ENCODE peak calls at places on chromosome 13, in six cellular contexts. G is neuronal stem cell, J is H9, H is IMR-90, R is mesenchymal stem cell, S is trophoblast cell. Z is an unnamed sample.

GRCh38 chr13:93002071-93002470 is 224.5 kb upstream of the GPC6 start:
- DNase-seq in G (no peak), H (no peak), J (no peak), S (no peak), R (no peak), Z (no peak)

GRCh38 chr13:55439450-55439849 is 1701.3 kb upstream of the PRR20A start:
- DNase-seq in H (no peak), G (no peak), J (no peak), S (no peak), R (peak), Z (no peak)

GRCh38 chr13:91046715-91047327 is 300.7 kb upstream of the MIR17HG start:
- DNase-seq in H (no peak), R (no peak), J (peak), G (no peak), S (no peak), Z (no peak)

GRCh38 chr13:23621316-23621645 is 51.1 kb downstream of the TNFRSF19 start:
- DNase-seq in R (peak), G (no peak), H (peak), S (peak), J (no peak), Z (no peak)

GRCh38 chr13:69109891-69110525 is 997.6 kb upstream of the ATXN8OS start:
- DNase-seq in S (no peak), H (no peak), G (no peak), J (peak), R (peak), Z (no peak)

GRCh38 chr13:82655518-82655855 is 1226.8 kb downstream of the SLITRK1 start:
- DNase-seq in H (peak), S (no peak), G (no peak), J (no peak), R (no peak), Z (no peak)

GRCh38 chr13:38519229-38519910 is 167.5 kb upstream of the FREM2 start:
- DNase-seq in J (peak), G (no peak), S (no peak), H (no peak), R (no peak), Z (peak)

GRCh38 chr13:43484432-43485225 is 302.1 kb downstream of the ENOX1 start:
- DNase-seq in R (no peak), G (no peak), J (no peak), H (no peak), S (peak), Z (no peak)

GRCh38 chr13:58399263-58399662 is 767.7 kb downstream of the PCDH17 start:
- DNase-seq in H (no peak), J (no peak), S (no peak), R (no peak), G (no peak), Z (no peak)

GRCh38 chr13:47190696-47191095 is 293.8 kb upstream of the HTR2A start:
- DNase-seq in H (no peak), S (no peak), R (no peak), J (no peak), G (no peak), Z (no peak)

GRCh38 chr13:99434258-99434788 is 66.9 kb upstream of the TM9SF2 start:
- DNase-seq in J (peak), G (no peak), S (no peak), R (peak), H (no peak), Z (no peak)

GRCh38 chr13:79307866-79308298 is 98.2 kb downstream of the RBM26 start:
- DNase-seq in H (peak), S (no peak), G (no peak), J (peak), R (no peak), Z (no peak)

GRCh38 chr13:68727165-68727564 is 1380.5 kb upstream of the ATXN8OS start:
- DNase-seq in J (no peak), R (no peak), H (peak), G (no peak), S (no peak), Z (no peak)

GRCh38 chr13:24834902-24835510 is 71.0 kb downstream of the RNF17 start:
- DNase-seq in J (no peak), R (no peak), S (no peak), G (no peak), H (no peak), Z (no peak)

GRCh38 chr13:78499802-78500201 is 103.5 kb downstream of the POU4F1 start:
- DNase-seq in G (peak), J (peak), S (no peak), H (no peak), R (no peak), Z (no peak)

GRCh38 chr13:48580185-48580803 is 47.4 kb upstream of the RCBTB2 start:
- DNase-seq in G (peak), H (peak), S (peak), R (peak), J (no peak), Z (peak)

GRCh38 chr13:59545007-59545406 is 618.7 kb downstream of the DIAPH3 start:
- DNase-seq in G (no peak), S (no peak), J (no peak), H (no peak), R (no peak), Z (no peak)

GRCh38 chr13:114067381-114067885 is 65.0 kb downstream of the RASA3 start:
- DNase-seq in S (peak), J (no peak), H (peak), R (peak), G (no peak), Z (no peak)

GRCh38 chr13:80040219-80040976 is 300.5 kb downstream of the SPRY2 start:
- DNase-seq in J (no peak), S (peak), H (peak), G (no peak), R (peak), Z (no peak)

GRCh38 chr13:31898383-31899071 is 133.0 kb upstream of the FRY start:
- DNase-seq in G (no peak), H (no peak), J (no peak), S (no peak), R (no peak), Z (no peak)

GRCh38 chr13:111406636-111407035 is 86.2 kb downstream of the TEX29 start:
- DNase-seq in G (no peak), H (no peak), J (no peak), R (no peak), S (no peak), Z (no peak)

GRCh38 chr13:40470665-40471064 is 195.8 kb downstream of the FOXO1 start:
- DNase-seq in G (no peak), R (no peak), H (no peak), J (no peak), S (no peak), Z (no peak)
- H2AK5ac ChIP-seq in G (no peak), R (no peak), H (no peak), J (no peak), S (no peak), Z (no peak)

GRCh38 chr13:75579529-75579928 is 29.9 kb downstream of the UCHL3 start:
- DNase-seq in J (no peak), G (no peak), H (no peak), S (no peak), R (no peak), Z (no peak)

GRCh38 chr13:75587679-75588078 is 38.1 kb downstream of the UCHL3 start:
- DNase-seq in R (peak), J (peak), G (no peak), S (peak), H (peak), Z (no peak)

GRCh38 chr13:75583101-75583500 is 33.5 kb downstream of the UCHL3 start:
- DNase-seq in S (no peak), H (no peak), J (no peak), R (no peak), G (no peak), Z (no peak)

GRCh38 chr13:75581874-75582640 is 32.5 kb downstream of the UCHL3 start:
- DNase-seq in G (no peak), R (no peak), S (no peak), J (no peak), H (peak), Z (no peak)

DNA sequence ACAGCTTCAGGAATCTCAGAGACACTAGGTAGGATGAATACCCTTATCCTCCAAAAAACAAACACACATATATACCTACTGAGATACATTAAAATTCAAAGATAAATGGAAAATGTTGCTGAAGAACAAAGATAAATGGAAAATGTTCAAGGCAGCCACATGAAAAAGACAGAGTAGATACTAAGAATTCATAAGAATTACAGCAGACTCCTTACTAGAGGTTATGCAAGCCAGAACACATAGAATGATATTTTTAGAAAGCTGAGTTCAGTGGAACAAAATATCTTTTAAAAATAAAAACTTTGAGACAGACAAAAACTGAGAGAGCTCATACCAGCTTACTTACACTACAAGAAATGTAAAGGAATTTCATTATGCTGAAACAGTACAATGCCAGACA is 35.6 kb downstream of the UCHL3 start:
- DNase-seq in G (no peak), J (no peak), R (no peak), H (no peak), S (no peak), Z (no peak)
- H4K91ac ChIP-seq in G (no peak), J (no peak), R (no peak), H (no peak), S (no peak), Z (no peak)

GRCh38 chr13:40943073-40943472 is 76.0 kb downstream of the ELF1 start:
- DNase-seq in S (no peak), R (no peak), G (no peak), H (no peak), J (no peak), Z (no peak)

GRCh38 chr13:40941581-40941980 is 77.5 kb downstream of the ELF1 start:
- DNase-seq in G (no peak), H (no peak), S (no peak), J (no peak), R (no peak), Z (no peak)

GRCh38 chr13:40940841-40941240 is 78.3 kb downstream of the ELF1 start:
- DNase-seq in R (no peak), J (no peak), H (no peak), S (no peak), G (no peak), Z (no peak)

DNA sequence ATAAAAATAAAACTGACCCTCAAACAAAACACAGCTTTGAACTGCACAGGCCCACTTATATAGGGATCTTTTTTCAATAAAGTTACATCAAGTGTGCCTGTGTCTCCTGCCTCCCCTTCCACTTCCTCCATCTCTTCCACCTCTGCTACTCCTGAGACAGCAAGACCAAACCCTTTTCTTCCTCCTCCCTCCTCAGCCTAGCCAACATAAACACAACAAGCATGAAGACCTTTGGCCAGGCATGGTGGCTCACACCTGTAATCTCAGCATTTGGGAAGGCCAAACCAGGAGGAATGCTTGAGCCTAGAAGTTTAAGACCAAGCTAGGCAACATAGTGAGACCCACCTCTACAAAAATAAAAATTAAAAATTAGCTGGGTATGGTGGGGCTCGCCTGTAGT is 72.6 kb downstream of the ELF1 start:
- DNase-seq in R (no peak), S (no peak), H (no peak), J (no peak), G (no peak), Z (no peak)
- H2AK5ac ChIP-seq in R (no peak), S (no peak), H (no peak), J (no peak), G (no peak), Z (no peak)

GRCh38 chr13:36789061-36789460 is 30.0 kb upstream of the RFXAP start:
- DNase-seq in J (no peak), G (no peak), R (no peak), S (no peak), H (peak), Z (no peak)
- H4K91ac ChIP-seq in J (no peak), G (no peak), R (no peak), S (no peak), H (no peak), Z (no peak)

DNA sequence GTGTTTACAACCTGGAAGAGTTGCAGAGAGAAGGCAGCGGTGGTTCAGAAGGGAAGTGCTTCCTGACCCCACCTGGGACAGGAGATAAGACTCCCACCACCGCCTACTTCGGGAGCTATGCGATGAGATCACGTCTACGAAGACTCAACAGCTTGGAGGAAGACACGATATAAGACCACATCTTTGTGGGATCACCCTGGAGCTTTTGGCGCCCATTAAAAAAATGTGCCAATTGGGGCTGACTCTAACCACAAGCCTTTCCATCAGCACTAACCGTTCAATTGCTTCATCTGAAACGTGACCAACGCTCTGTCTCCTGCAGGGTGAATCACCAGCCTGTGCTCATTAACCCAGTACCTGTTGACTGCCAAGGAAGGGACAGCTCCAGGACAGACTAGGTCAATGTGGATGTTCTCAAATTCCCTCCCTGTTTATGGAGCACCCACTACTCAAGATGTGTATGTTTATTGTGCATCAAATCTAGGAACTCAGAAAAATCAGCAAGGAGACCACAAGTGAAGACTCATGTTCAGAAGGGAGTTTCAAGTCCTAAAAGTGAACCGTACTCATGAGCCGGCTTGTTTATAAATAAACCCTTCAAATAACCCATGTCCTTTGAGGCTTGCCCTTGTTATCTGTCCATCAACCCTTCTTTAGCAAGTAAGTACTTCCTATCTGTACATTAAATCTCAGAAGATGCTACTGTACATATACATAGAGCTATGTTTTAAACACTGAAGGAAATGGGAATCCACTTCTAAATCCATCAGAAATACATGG is 67.5 kb downstream of the LATS2 start:
- DNase-seq in G (no peak), S (no peak), J (no peak), R (peak), H (peak), Z (no peak)
- H2AK5ac ChIP-seq in G (no peak), S (no peak), J (no peak), R (no peak), H (peak), Z (no peak)

Z was measured in H1.